ENCODE peak calls at places on chromosomes 7 and 10, in ten cellular contexts. K, F, O, E, T, Y, H, J, Z and G are unnamed samples.

GRCh38 chr7:28301148-28301641 is 111.1 kb upstream of the CREB5 start:
- DNase-seq in T (no peak), Z (no peak), Y (no peak), J (no peak), K (peak), F (no peak), E (no peak), O (no peak), H (peak), G (no peak)

GRCh38 chr10:129971381-129972144 is 7.5 kb upstream of the EBF3 start:
- DNase-seq in Z (peak), K (peak), F (no peak), H (no peak), J (peak), T (no peak), Y (peak), O (no peak), E (peak), G (peak)

GRCh38 chr10:133249094-133249780 is 11.6 kb downstream of the VENTX start:
- DNase-seq in Z (no peak), Y (no peak), K (no peak), O (no peak), E (no peak), F (no peak), J (no peak), T (no peak), H (no peak), G (no peak)

GRCh38 chr10:33314788-33315561 is 19.5 kb downstream of the NRP1 start:
- DNase-seq in Z (no peak), T (no peak), F (no peak), K (peak), O (no peak), E (no peak), J (no peak), H (peak), Y (no peak), G (no peak)

GRCh38 chr10:30185916-30186315 is 126.5 kb upstream of the JCAD start:
- DNase-seq in O (peak), T (no peak), Z (no peak), K (peak), E (peak), F (no peak), Y (no peak), H (peak), J (no peak), G (no peak)

GRCh38 chr10:117135480-117136140 is 2.5 kb downstream of the VAX1 start:
- DNase-seq in F (peak), Z (no peak), E (no peak), J (no peak), H (no peak), T (no peak), K (no peak), O (no peak), Y (no peak), G (no peak)

GRCh38 chr10:9010931-9011670 is 956.6 kb downstream of the GATA3 start:
- DNase-seq in J (no peak), T (no peak), F (no peak), H (no peak), K (no peak), Z (no peak), O (no peak), E (no peak), Y (no peak), G (no peak)

GRCh38 chr7:50662059-50662689 is 97.0 kb upstream of the DDC start:
- DNase-seq in F (peak), Y (peak), O (no peak), H (no peak), E (no peak), Z (no peak), J (no peak), T (no peak), K (no peak), G (no peak)

GRCh38 chr10:75470901-75471300 is 39.5 kb downstream of the LRMDA start:
- DNase-seq in T (no peak), H (no peak), E (no peak), O (no peak), F (no peak), J (no peak), Y (no peak), Z (no peak), K (no peak), G (no peak)

GRCh38 chr10:126387931-126388911 is at the start of gene ADAM12:
- DNase-seq in T (no peak), O (no peak), H (peak), E (peak), Z (no peak), Y (no peak), K (peak), J (peak), F (peak), G (peak)

GRCh38 chr10:74593470-74593869 is 232.9 kb upstream of the KAT6B start:
- DNase-seq in O (peak), J (peak), K (peak), E (peak), H (peak), T (no peak), Z (no peak), F (no peak), Y (no peak), G (no peak)

GRCh38 chr7:43439631-43440401 is 143.1 kb upstream of the STK17A start:
- DNase-seq in Z (peak), T (no peak), F (no peak), Y (peak), E (peak), K (peak), H (peak), O (no peak), J (peak), G (peak)

GRCh38 chr7:143882020-143882610 is 19.9 kb downstream of the TCAF1 start:
- DNase-seq in H (peak), E (peak), J (peak), F (no peak), T (no peak), Y (no peak), Z (no peak), K (peak), O (no peak), G (peak)

GRCh38 chr7:2093214-2093840 is 139.4 kb downstream of the MAD1L1 start:
- DNase-seq in K (peak), Z (no peak), Y (no peak), F (no peak), T (no peak), H (no peak), E (peak), O (no peak), J (peak), G (no peak)

GRCh38 chr7:129169171-129169643 is 19.2 kb upstream of the SMO start:
- DNase-seq in K (no peak), T (no peak), Y (peak), F (no peak), H (peak), Z (peak), J (peak), E (peak), O (no peak), G (peak)

GRCh38 chr7:77799078-77799964 is 748 bp downstream of the PHTF2 start:
- DNase-seq in H (peak), Y (peak), E (peak), K (peak), Z (peak), F (no peak), J (peak), T (no peak), O (no peak), G (peak)

GRCh38 chr7:129538790-129539189 is 36.5 kb downstream of the SMKR1 start:
- DNase-seq in T (no peak), Y (no peak), K (no peak), O (no peak), H (no peak), F (no peak), Z (no peak), E (no peak), J (no peak), G (no peak)

GRCh38 chr10:42939685-42940366 is 137.0 kb upstream of the RET start:
- DNase-seq in O (no peak), J (no peak), Y (no peak), F (peak), H (no peak), Z (peak), K (no peak), E (no peak), T (no peak), G (no peak)

GRCh38 chr10:58107506-58107905 is 160.2 kb downstream of the IPMK start:
- DNase-seq in O (no peak), T (no peak), J (no peak), Z (no peak), Y (no peak), H (peak), F (no peak), K (peak), E (peak), G (no peak)

GRCh38 chr10:124928084-124928483 is 13.8 kb upstream of the ZRANB1 start:
- DNase-seq in F (no peak), O (no peak), J (peak), K (no peak), T (no peak), Y (no peak), Z (no peak), E (no peak), H (no peak), G (no peak)

GRCh38 chr10:11631890-11632587 is 20.6 kb upstream of the USP6NL start:
- DNase-seq in T (no peak), J (no peak), K (no peak), Y (peak), H (no peak), F (no peak), O (no peak), Z (no peak), E (no peak), G (no peak)

GRCh38 chr7:28078036-28078901 is 102.3 kb downstream of the JAZF1 start:
- DNase-seq in Y (peak), T (no peak), H (peak), F (no peak), K (peak), Z (peak), J (peak), O (no peak), E (peak), G (no peak)

GRCh38 chr7:28408105-28408973 is 4.0 kb upstream of the CREB5 start:
- DNase-seq in H (no peak), E (peak), Z (peak), T (no peak), F (no peak), K (peak), Y (no peak), J (peak), O (no peak), G (peak)

GRCh38 chr10:72335394-72336258 is 19.1 kb downstream of the DNAJB12 start:
- DNase-seq in T (no peak), J (peak), Z (peak), Y (peak), K (no peak), F (no peak), E (no peak), H (peak), O (no peak), G (no peak)

GRCh38 chr7:74027683-74028320 is at the start of gene ELN:
- DNase-seq in J (peak), Y (no peak), K (peak), Z (no peak), F (no peak), E (peak), O (peak), T (no peak), H (no peak), G (peak)

GRCh38 chr10:131757285-131758058 is 143.3 kb upstream of the PPP2R2D start:
- DNase-seq in H (no peak), O (no peak), Y (no peak), T (no peak), J (no peak), K (no peak), E (no peak), Z (no peak), F (no peak), G (no peak)

GRCh38 chr7:138943061-138943460 is 38.1 kb downstream of the KIAA1549 start:
- DNase-seq in Y (no peak), F (no peak), E (no peak), O (no peak), K (no peak), J (no peak), H (no peak), T (no peak), Z (no peak), G (no peak)

GRCh38 chr7:157890921-157891401 is 554.2 kb downstream of the DNAJB6 start:
- DNase-seq in Y (no peak), K (no peak), E (no peak), O (no peak), H (no peak), F (no peak), T (no peak), J (no peak), Z (no peak), G (no peak)

GRCh38 chr10:96283351-96283750 is 12.0 kb upstream of the BLNK start:
- DNase-seq in K (no peak), F (no peak), T (no peak), E (no peak), Z (no peak), H (no peak), J (no peak), O (no peak), Y (no peak), G (no peak)

GRCh38 chr10:3783313-3783689 is 1.7 kb downstream of the KLF6 start:
- DNase-seq in E (peak), T (no peak), Y (peak), Z (peak), F (no peak), H (no peak), K (peak), J (peak), O (peak), G (peak)

GRCh38 chr7:111931958-111932357 is 274.2 kb downstream of the DOCK4 start:
- DNase-seq in T (no peak), F (no peak), O (no peak), E (no peak), H (peak), K (peak), J (no peak), Y (no peak), Z (no peak), G (no peak)

GRCh38 chr10:3758491-3758970 is 26.5 kb downstream of the KLF6 start:
- DNase-seq in T (no peak), F (peak), H (no peak), J (no peak), Z (no peak), K (no peak), O (no peak), E (no peak), Y (no peak), G (peak)